ENCODE peak calls at places on chromosome 1, in six cellular contexts. W, V, D, A, S and F are unnamed samples.

GRCh38 chr1:68120136-68120791 is 69.8 kb upstream of the DIRAS3 start:
- DNase-seq in W (peak), V (no peak), D (peak), A (peak), S (no peak), F (peak)

GRCh38 chr1:20616468-20617156 is 16.6 kb upstream of the PINK1 start:
- DNase-seq in W (no peak), V (no peak), D (no peak), A (no peak), S (no peak), F (no peak)

GRCh38 chr1:232511172-232511571 is 118.8 kb downstream of the SIPA1L2 start:
- DNase-seq in W (no peak), V (no peak), D (no peak), A (no peak), S (no peak), F (no peak)

GRCh38 chr1:214824758-214825157 is 221.8 kb downstream of the CENPF start:
- DNase-seq in W (no peak), V (no peak), D (peak), A (no peak), S (no peak), F (no peak)

GRCh38 chr1:234656981-234657651 is 47.1 kb upstream of the IRF2BP2 start:
- DNase-seq in W (peak), V (peak), D (peak), A (peak), S (no peak), F (peak)

GRCh38 chr1:192976576-192976975 is 82.6 kb downstream of the UCHL5 start:
- DNase-seq in W (no peak), V (no peak), D (no peak), A (no peak), S (no peak), F (no peak)

GRCh38 chr1:204289280-204289679 is 70.4 kb downstream of the PLEKHA6 start:
- DNase-seq in W (no peak), V (no peak), D (no peak), A (no peak), S (no peak), F (no peak)

GRCh38 chr1:46489638-46490602 is at the start of gene DMBX1:
- DNase-seq in W (peak), V (no peak), D (no peak), A (peak), S (peak), F (no peak)

GRCh38 chr1:36298640-36299039 is 7.5 kb upstream of the SH3D21 start:
- DNase-seq in W (no peak), V (no peak), D (no peak), A (no peak), S (no peak), F (no peak)